ENCODE peak calls at places on chromosomes 12 and 14, in eight cellular contexts. One of them, this sample, is unnamed. For H3K9me2, the result is how much of the 10 kb centered on the place peaks cover.

GRCh38 chr14:61466249-61466904 is 145.0 kb downstream of the PRKCH start:
- DNase-seq in HCT116: no peak
- DNase-seq in MM.1S: no peak
- DNase-seq in GM23248: peak
- DNase-seq in PC-9: no peak
- DNase-seq in GM23338: peak
- DNase-seq in PC-3: peak
- DNase-seq in hepatocyte: peak
- DNase-seq in this sample: no peak

GRCh38 chr14:92635896-92636295 is 112.5 kb downstream of the LGMN start:
- DNase-seq in HCT116: no peak
- DNase-seq in MM.1S: no peak
- DNase-seq in GM23248: no peak
- DNase-seq in PC-9: no peak
- DNase-seq in GM23338: no peak
- DNase-seq in PC-3: no peak
- DNase-seq in hepatocyte: no peak
- DNase-seq in this sample: no peak

GRCh38 chr12:122099280-122099749 is 20.8 kb downstream of the MLXIP start:
- DNase-seq in HCT116: no peak
- DNase-seq in MM.1S: no peak
- DNase-seq in GM23248: no peak
- DNase-seq in PC-9: no peak
- DNase-seq in GM23338: no peak
- DNase-seq in PC-3: no peak
- DNase-seq in hepatocyte: no peak
- DNase-seq in this sample: no peak

GRCh38 chr12:55499810-55500252 is 7.7 kb downstream of the OR6C68 start:
- DNase-seq in HCT116: no peak
- DNase-seq in MM.1S: no peak
- DNase-seq in GM23248: no peak
- DNase-seq in PC-9: no peak
- DNase-seq in GM23338: no peak
- DNase-seq in PC-3: no peak
- DNase-seq in hepatocyte: peak
- DNase-seq in this sample: no peak

GRCh38 chr14:75645051-75645450 is 15.6 kb downstream of the ERG28 start:
- DNase-seq in HCT116: no peak
- DNase-seq in MM.1S: no peak
- DNase-seq in GM23248: no peak
- DNase-seq in PC-9: no peak
- DNase-seq in GM23338: no peak
- DNase-seq in PC-3: no peak
- DNase-seq in hepatocyte: no peak
- DNase-seq in this sample: no peak

GRCh38 chr12:32331133-32331532 is 68.2 kb upstream of the FGD4 start:
- DNase-seq in HCT116: no peak
- DNase-seq in MM.1S: no peak
- DNase-seq in GM23248: no peak
- DNase-seq in PC-9: no peak
- DNase-seq in GM23338: peak
- DNase-seq in PC-3: peak
- DNase-seq in hepatocyte: no peak
- DNase-seq in this sample: no peak

GRCh38 chr12:1918081-1918874 is at the start of gene CACNA2D4:
- DNase-seq in HCT116: no peak
- DNase-seq in MM.1S: no peak
- DNase-seq in GM23248: no peak
- DNase-seq in PC-9: no peak
- DNase-seq in GM23338: no peak
- DNase-seq in PC-3: no peak
- DNase-seq in hepatocyte: peak
- DNase-seq in this sample: no peak

GRCh38 chr12:39905152-39905551 is 200.7 kb downstream of the SLC2A13 start:
- DNase-seq in HCT116: no peak
- DNase-seq in MM.1S: no peak
- DNase-seq in GM23248: peak
- DNase-seq in PC-9: no peak
- DNase-seq in GM23338: no peak
- DNase-seq in PC-3: no peak
- DNase-seq in hepatocyte: peak
- DNase-seq in this sample: no peak

GRCh38 chr12:109752117-109753053 is 38.8 kb downstream of the FAM222A start:
- DNase-seq in HCT116: no peak
- DNase-seq in MM.1S: no peak
- DNase-seq in GM23248: no peak
- DNase-seq in PC-9: no peak
- DNase-seq in GM23338: no peak
- DNase-seq in PC-3: no peak
- DNase-seq in hepatocyte: no peak
- DNase-seq in this sample: no peak

GRCh38 chr12:52916225-52916624 is 11.3 kb upstream of the KRT8 start:
- DNase-seq in HCT116: no peak
- DNase-seq in MM.1S: no peak
- DNase-seq in GM23248: no peak
- DNase-seq in PC-9: no peak
- DNase-seq in GM23338: no peak
- DNase-seq in PC-3: no peak
- DNase-seq in hepatocyte: no peak
- DNase-seq in this sample: no peak

GRCh38 chr12:11981174-11981733 is 89.5 kb upstream of the BCL2L14 start:
- DNase-seq in HCT116: no peak
- DNase-seq in MM.1S: peak
- DNase-seq in GM23248: peak
- DNase-seq in PC-9: no peak
- DNase-seq in GM23338: no peak
- DNase-seq in PC-3: peak
- DNase-seq in hepatocyte: no peak
- DNase-seq in this sample: no peak

GRCh38 chr12:54251667-54252284 is 28.1 kb downstream of the CBX5 start:
- DNase-seq in HCT116: peak
- DNase-seq in MM.1S: peak
- DNase-seq in GM23248: peak
- DNase-seq in PC-9: no peak
- DNase-seq in GM23338: peak
- DNase-seq in PC-3: peak
- DNase-seq in hepatocyte: peak
- DNase-seq in this sample: peak

GRCh38 chr14:64683264-64683663 is 21.0 kb upstream of the PLEKHG3 start:
- DNase-seq in HCT116: no peak
- DNase-seq in MM.1S: no peak
- DNase-seq in GM23248: no peak
- DNase-seq in PC-9: no peak
- DNase-seq in GM23338: no peak
- DNase-seq in PC-3: no peak
- DNase-seq in hepatocyte: no peak
- DNase-seq in this sample: no peak

GRCh38 chr12:49055978-49056754 is 4.4 kb downstream of the KMT2D start:
- DNase-seq in HCT116: peak
- DNase-seq in MM.1S: peak
- DNase-seq in GM23248: peak
- DNase-seq in PC-9: no peak
- DNase-seq in GM23338: peak
- DNase-seq in PC-3: peak
- DNase-seq in hepatocyte: peak
- DNase-seq in this sample: peak

GRCh38 chr12:6613776-6614512 is 6.8 kb upstream of the CHD4 start:
- DNase-seq in HCT116: peak
- DNase-seq in MM.1S: peak
- DNase-seq in GM23248: peak
- DNase-seq in PC-9: peak
- DNase-seq in GM23338: peak
- DNase-seq in PC-3: peak
- DNase-seq in hepatocyte: peak
- DNase-seq in this sample: peak

GRCh38 chr14:56482306-56482705 is 97.3 kb upstream of the TMEM260 start:
- DNase-seq in HCT116: peak
- DNase-seq in MM.1S: no peak
- DNase-seq in GM23248: peak
- DNase-seq in PC-9: peak
- DNase-seq in GM23338: peak
- DNase-seq in PC-3: peak
- DNase-seq in hepatocyte: peak
- DNase-seq in this sample: no peak

GRCh38 chr12:104694161-104694560 is 237.4 kb downstream of the CHST11 start:
- DNase-seq in HCT116: no peak
- DNase-seq in MM.1S: no peak
- DNase-seq in GM23248: peak
- DNase-seq in PC-9: no peak
- DNase-seq in GM23338: no peak
- DNase-seq in PC-3: no peak
- DNase-seq in hepatocyte: no peak
- DNase-seq in this sample: no peak

GRCh38 chr12:105721051-105721825 is 390.7 kb downstream of the C12orf75 start:
- DNase-seq in HCT116: no peak
- DNase-seq in MM.1S: peak
- DNase-seq in GM23248: peak
- DNase-seq in PC-9: no peak
- DNase-seq in GM23338: no peak
- DNase-seq in PC-3: no peak
- DNase-seq in hepatocyte: no peak
- DNase-seq in this sample: no peak

GRCh38 chr14:95303107-95303506 is 16.6 kb downstream of the CLMN start:
- DNase-seq in HCT116: no peak
- DNase-seq in MM.1S: no peak
- DNase-seq in GM23248: no peak
- DNase-seq in PC-9: no peak
- DNase-seq in GM23338: no peak
- DNase-seq in PC-3: no peak
- DNase-seq in hepatocyte: no peak
- DNase-seq in this sample: no peak

GRCh38 chr12:72388322-72388721 is 116.2 kb downstream of the TRHDE start:
- DNase-seq in HCT116: no peak
- DNase-seq in MM.1S: no peak
- DNase-seq in GM23248: no peak
- DNase-seq in PC-9: no peak
- DNase-seq in GM23338: no peak
- DNase-seq in PC-3: peak
- DNase-seq in hepatocyte: no peak
- DNase-seq in this sample: no peak

GRCh38 chr12:47820631-47821345 is 1.1 kb upstream of the HDAC7 start:
- DNase-seq in HCT116: peak
- DNase-seq in MM.1S: no peak
- DNase-seq in GM23248: peak
- DNase-seq in PC-9: peak
- DNase-seq in GM23338: peak
- DNase-seq in PC-3: peak
- DNase-seq in hepatocyte: peak
- DNase-seq in this sample: no peak

GRCh38 chr14:90487031-90487430 is 90.2 kb downstream of the CALM1 start:
- DNase-seq in HCT116: no peak
- DNase-seq in MM.1S: no peak
- DNase-seq in GM23248: no peak
- DNase-seq in PC-9: no peak
- DNase-seq in GM23338: peak
- DNase-seq in PC-3: no peak
- DNase-seq in hepatocyte: no peak
- DNase-seq in this sample: no peak

GRCh38 chr12:66653801-66654200 is 25.1 kb downstream of the GRIP1 start:
- DNase-seq in HCT116: no peak
- DNase-seq in MM.1S: no peak
- DNase-seq in GM23248: no peak
- DNase-seq in PC-9: no peak
- DNase-seq in GM23338: peak
- DNase-seq in PC-3: no peak
- DNase-seq in hepatocyte: no peak
- DNase-seq in this sample: no peak
- H3K4me3 ChIP-seq in HCT116: no peak
- H3K4me3 ChIP-seq in MM.1S: no peak
- H3K4me3 ChIP-seq in GM23248: no peak
- H3K4me3 ChIP-seq in PC-9: no peak
- H3K4me3 ChIP-seq in GM23338: no peak
- H3K4me3 ChIP-seq in PC-3: no peak
- H3K4me3 ChIP-seq in hepatocyte: no peak
- H3K4me3 ChIP-seq in this sample: no peak

GRCh38 chr14:72434856-72435255 is 459.0 kb downstream of the DPF3 start:
- DNase-seq in HCT116: no peak
- DNase-seq in MM.1S: no peak
- DNase-seq in GM23248: no peak
- DNase-seq in PC-9: no peak
- DNase-seq in GM23338: no peak
- DNase-seq in PC-3: no peak
- DNase-seq in hepatocyte: no peak
- DNase-seq in this sample: no peak

GRCh38 chr14:72430457-72430856 is 463.4 kb downstream of the DPF3 start:
- DNase-seq in HCT116: no peak
- DNase-seq in MM.1S: no peak
- DNase-seq in GM23248: no peak
- DNase-seq in PC-9: no peak
- DNase-seq in GM23338: no peak
- DNase-seq in PC-3: no peak
- DNase-seq in hepatocyte: no peak
- DNase-seq in this sample: no peak

GRCh38 chr14:72433511-72433910 is 460.4 kb downstream of the DPF3 start:
- DNase-seq in HCT116: no peak
- DNase-seq in MM.1S: no peak
- DNase-seq in GM23248: peak
- DNase-seq in PC-9: no peak
- DNase-seq in GM23338: no peak
- DNase-seq in PC-3: peak
- DNase-seq in hepatocyte: no peak
- DNase-seq in this sample: no peak

DNA sequence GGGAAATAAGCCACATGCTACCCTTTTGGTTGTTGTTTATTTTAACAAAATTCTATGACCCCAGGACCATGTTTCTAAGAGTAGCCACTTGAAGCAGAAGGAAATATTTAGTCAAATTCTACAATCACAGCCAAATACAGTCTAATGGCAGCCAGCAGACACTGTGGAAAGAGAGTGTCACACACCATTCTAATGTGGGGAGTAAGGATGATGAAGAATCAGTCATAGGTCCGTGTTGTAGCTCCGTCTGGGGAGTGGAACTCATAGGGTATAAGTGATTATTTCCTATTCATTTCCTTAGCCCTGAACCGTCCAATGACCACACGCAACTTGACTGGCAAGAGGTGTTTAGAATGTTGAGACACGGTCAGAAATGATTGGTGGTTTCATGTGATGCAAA is 461.2 kb downstream of the DPF3 start:
- DNase-seq in HCT116: no peak
- DNase-seq in MM.1S: no peak
- DNase-seq in GM23248: peak
- DNase-seq in PC-9: no peak
- DNase-seq in GM23338: no peak
- DNase-seq in PC-3: no peak
- DNase-seq in hepatocyte: no peak
- DNase-seq in this sample: no peak
- H3K9me2 ChIP-seq in HCT116: under half
- H3K9me2 ChIP-seq in MM.1S: under half
- H3K9me2 ChIP-seq in GM23248: under half
- H3K9me2 ChIP-seq in PC-9: under half
- H3K9me2 ChIP-seq in GM23338: under half
- H3K9me2 ChIP-seq in PC-3: under half
- H3K9me2 ChIP-seq in hepatocyte: under half
- H3K9me2 ChIP-seq in this sample: under half

GRCh38 chr12:101969-102878 is 35.7 kb downstream of the IQSEC3 start:
- DNase-seq in HCT116: peak
- DNase-seq in MM.1S: no peak
- DNase-seq in GM23248: peak
- DNase-seq in PC-9: no peak
- DNase-seq in GM23338: peak
- DNase-seq in PC-3: no peak
- DNase-seq in hepatocyte: no peak
- DNase-seq in this sample: peak
- H3K4me3 ChIP-seq in HCT116: no peak
- H3K4me3 ChIP-seq in MM.1S: no peak
- H3K4me3 ChIP-seq in GM23248: no peak
- H3K4me3 ChIP-seq in PC-9: no peak
- H3K4me3 ChIP-seq in GM23338: peak
- H3K4me3 ChIP-seq in PC-3: no peak
- H3K4me3 ChIP-seq in hepatocyte: no peak
- H3K4me3 ChIP-seq in this sample: no peak

GRCh38 chr14:103782376-103782775 is 65.0 kb downstream of the PPP1R13B start:
- DNase-seq in HCT116: no peak
- DNase-seq in MM.1S: no peak
- DNase-seq in GM23248: no peak
- DNase-seq in PC-9: no peak
- DNase-seq in GM23338: no peak
- DNase-seq in PC-3: no peak
- DNase-seq in hepatocyte: no peak
- DNase-seq in this sample: no peak
- H3K9me2 ChIP-seq in HCT116: under half
- H3K9me2 ChIP-seq in MM.1S: under half
- H3K9me2 ChIP-seq in GM23248: under half
- H3K9me2 ChIP-seq in PC-9: under half
- H3K9me2 ChIP-seq in GM23338: under half
- H3K9me2 ChIP-seq in PC-3: under half
- H3K9me2 ChIP-seq in hepatocyte: under half
- H3K9me2 ChIP-seq in this sample: under half

This sample was measured in OCI-LY7.